ENCODE peak calls at places on chromosomes 3 and 15, in eight cellular contexts. U is PC-9; V is CD4-positive, CD25-positive, alpha-beta regulatory T cell; Q is fibroblast of lung; B is stomach; C is hepatocyte; E is keratinocyte; A is heart right ventricle. D is an unnamed sample.

GRCh38 chr3:33941804-33942203 is 143.4 kb downstream of the PDCD6IP start:
- DNase-seq in E (no peak), B (no peak), U (no peak), C (no peak), V (no peak), Q (no peak), A (no peak), D (no peak)

GRCh38 chr3:159252274-159252673 is 450.4 kb downstream of the MFSD1 start:
- DNase-seq in C (no peak), U (no peak), V (no peak), Q (no peak), A (no peak), E (no peak), B (no peak), D (no peak)

GRCh38 chr3:111963424-111963823 is 15.4 kb upstream of the ABHD10 start:
- DNase-seq in Q (peak; percentile 90), V (no peak), U (peak; percentile 86), E (peak; percentile 25), A (no peak), B (no peak), C (no peak), D (no peak)

GRCh38 chr3:146130881-146131371 is 30.1 kb downstream of the PLOD2 start:
- DNase-seq in V (no peak), E (no peak), B (no peak), C (no peak), A (no peak), U (no peak), Q (peak; percentile 44), D (no peak)

GRCh38 chr3:82133070-82133606 is 371.7 kb upstream of the GBE1 start:
- DNase-seq in Q (peak; percentile 73), E (peak; percentile 21), U (no peak), B (peak; percentile 67), C (peak; percentile 76), A (peak; percentile 53), V (peak; percentile 14), D (peak; percentile 32)

GRCh38 chr15:31238906-31239305 is 87.7 kb upstream of the KLF13 start:
- DNase-seq in E (no peak), A (no peak), Q (no peak), B (no peak), C (no peak), U (no peak), V (no peak), D (no peak)

GRCh38 chr15:93520206-93520605 is 431.2 kb upstream of the RGMA start:
- DNase-seq in C (no peak), V (no peak), E (no peak), U (no peak), Q (no peak), A (no peak), B (no peak), D (no peak)

GRCh38 chr15:45481151-45481550 is 41.4 kb downstream of the SLC30A4 start:
- DNase-seq in U (no peak), B (no peak), V (no peak), A (no peak), Q (no peak), E (no peak), C (no peak), D (no peak)

GRCh38 chr15:84685304-84685703 is 27.3 kb upstream of the NMB start:
- DNase-seq in Q (peak; percentile 90), C (peak; percentile 22), V (no peak), E (peak; percentile 48), U (peak; percentile 78), B (no peak), A (peak; percentile 43), D (peak; percentile 15)

GRCh38 chr3:100003609-100004503 is 110.4 kb downstream of the FILIP1L start:
- DNase-seq in E (no peak), V (no peak), A (no peak), Q (no peak), B (no peak), C (no peak), U (no peak), D (no peak)

GRCh38 chr3:99999541-99999940 is 114.8 kb downstream of the FILIP1L start:
- DNase-seq in C (no peak), U (no peak), B (no peak), V (no peak), A (no peak), E (no peak), Q (peak; percentile 11), D (no peak)

GRCh38 chr3:100001083-100001482 is 113.2 kb downstream of the FILIP1L start:
- DNase-seq in A (no peak), V (no peak), E (no peak), U (no peak), B (no peak), Q (no peak), C (no peak), D (no peak)

GRCh38 chr3:100002599-100003350 is 111.5 kb downstream of the FILIP1L start:
- DNase-seq in U (peak; percentile 100), C (peak; percentile 89), V (no peak), Q (peak; percentile 74), A (no peak), E (peak; percentile 93), B (peak; percentile 27), D (peak; percentile 46)

GRCh38 chr3:100001514-100002270 is 112.6 kb downstream of the FILIP1L start:
- DNase-seq in A (no peak), B (no peak), Q (no peak), E (peak; percentile 66), V (no peak), U (peak; percentile 64), C (no peak), D (no peak)
- H3K27ac ChIP-seq in A (no peak overlapping the region), B (no peak overlapping the region), Q (no peak overlapping the region), E (peak overlapping the region; percentile 76), V (no peak overlapping the region), U (peak overlapping the region; percentile 60), C (peak overlapping the region; percentile 91), D (peak overlapping the region; percentile 46)

GRCh38 chr15:85777291-85778106 is 17.2 kb downstream of the KLHL25 start:
- DNase-seq in C (no peak), V (no peak), Q (no peak), B (no peak), E (no peak), A (no peak), U (no peak), D (no peak)

GRCh38 chr15:85782112-85782511 is 12.6 kb downstream of the KLHL25 start:
- DNase-seq in V (no peak), E (no peak), A (no peak), C (no peak), Q (no peak), U (no peak), B (no peak), D (no peak)

GRCh38 chr15:85778107-85778776 is 16.5 kb downstream of the KLHL25 start:
- DNase-seq in E (no peak), C (no peak), A (no peak), V (no peak), U (no peak), Q (no peak), B (no peak), D (no peak)

GRCh38 chr15:85780586-85780985 is 14.1 kb downstream of the KLHL25 start:
- DNase-seq in A (no peak), Q (no peak), B (no peak), E (no peak), C (no peak), U (no peak), V (no peak), D (no peak)

DNA sequence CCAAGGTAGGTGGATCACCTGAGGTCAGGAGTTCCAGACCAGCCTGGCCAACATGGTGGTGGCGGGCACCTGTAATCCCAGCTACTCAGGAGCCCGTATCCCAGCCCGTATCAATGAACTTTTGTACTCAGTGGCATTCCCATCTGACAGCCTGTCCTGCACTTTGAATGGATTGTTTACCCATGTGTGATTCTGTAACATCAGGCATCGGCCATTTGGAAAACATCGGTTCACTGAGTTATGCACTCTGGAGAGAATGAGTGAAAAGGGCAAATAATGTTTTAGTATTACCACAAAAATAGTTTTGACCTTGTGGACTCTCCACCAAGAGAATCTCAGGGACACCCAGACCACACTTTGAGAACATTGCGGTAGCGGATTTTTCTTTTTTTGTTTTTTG is 13.6 kb downstream of the KLHL25 start:
- DNase-seq in Q (no peak), C (no peak), B (no peak), V (no peak), E (no peak), U (no peak), A (no peak), D (no peak)
- H3K27me3 ChIP-seq in Q (no peaks in the 10 kb centered on the region), C (no peaks in the 10 kb centered on the region), B (no peaks in the 10 kb centered on the region), V (no peaks in the 10 kb centered on the region), E (no peaks in the 10 kb centered on the region), U (no peaks in the 10 kb centered on the region), A (no peaks in the 10 kb centered on the region), D (no peaks in the 10 kb centered on the region)

GRCh38 chr3:50299929-50300680 is 900 bp upstream of the HYAL3 start:
- DNase-seq in E (no peak), A (no peak), U (no peak), Q (no peak), B (no peak), C (no peak), V (no peak), D (no peak)

GRCh38 chr3:50297896-50298725 is 1.1 kb downstream of the HYAL3 start:
- DNase-seq in V (no peak), B (no peak), U (no peak), C (no peak), A (no peak), E (no peak), Q (no peak), D (no peak)

GRCh38 chr3:50299638-50299928 is 378 bp upstream of the HYAL3 start:
- DNase-seq in A (no peak), B (no peak), C (no peak), U (no peak), Q (no peak), E (no peak), V (no peak), D (no peak)

GRCh38 chr3:50297384-50297775 is 1.8 kb downstream of the HYAL3 start:
- DNase-seq in Q (no peak), E (no peak), C (no peak), V (no peak), A (no peak), B (no peak), U (no peak), D (no peak)

DNA sequence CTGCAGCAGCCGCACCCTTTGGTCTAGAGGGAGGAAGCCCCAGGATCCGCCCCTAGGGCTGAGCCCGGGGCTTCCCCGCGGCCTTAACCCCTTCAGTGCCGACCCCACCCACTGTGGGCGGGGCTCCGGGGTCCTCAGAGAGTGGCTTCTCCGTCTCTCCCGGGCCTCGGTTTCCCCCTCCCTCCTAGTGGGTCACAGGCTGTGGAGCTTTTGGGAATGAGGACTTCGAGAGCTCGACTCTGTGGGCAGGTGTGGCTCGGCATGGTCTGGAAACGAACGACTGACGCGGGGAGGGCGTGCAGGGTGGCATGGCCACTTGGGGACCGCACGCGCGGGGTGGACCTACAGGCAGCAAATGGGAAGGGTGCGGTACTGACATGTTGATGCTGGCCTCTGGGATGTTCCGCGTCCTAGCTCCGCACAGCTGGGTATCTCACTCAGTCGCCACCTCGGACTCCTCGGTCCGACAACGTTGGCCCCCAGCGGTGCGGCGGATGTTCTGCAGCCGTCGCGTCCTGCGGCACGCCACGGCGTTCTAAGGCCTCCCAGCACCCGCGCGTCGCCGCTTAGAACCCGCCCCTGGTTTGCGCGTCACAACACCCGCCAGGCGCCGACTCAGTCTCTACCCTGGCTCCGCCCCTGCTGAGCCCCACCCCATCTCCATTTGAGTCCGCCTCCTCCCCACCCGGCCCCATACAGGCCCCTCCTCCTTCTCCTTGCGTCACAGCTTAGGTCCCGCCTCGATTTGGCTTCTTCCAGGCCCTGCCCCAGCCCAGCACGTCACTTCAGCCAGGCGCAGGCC is at the start of the genes HYAL3 and NAA80:
- DNase-seq in A (peak; percentile 99), V (peak; percentile 100), U (peak; percentile 94), B (peak; percentile 100), Q (peak; percentile 100), C (peak; percentile 100), E (peak; percentile 100), D (peak; percentile 96)
- H3K27ac ChIP-seq in A (peak within 1 kb of the TSS; percentile 87), V (peak within 1 kb of the TSS; percentile 96), U (peak within 1 kb of the TSS; percentile 76), B (peak within 1 kb of the TSS; percentile 96), Q (peak within 1 kb of the TSS; percentile 92), C (peak within 1 kb of the TSS; percentile 94), E (peak within 1 kb of the TSS; percentile 97), D (peak within 1 kb of the TSS; percentile 78)

GRCh38 chr3:71797455-71797854 is 12.5 kb upstream of the PROK2 start:
- DNase-seq in C (no peak), Q (no peak), U (no peak), A (no peak), E (no peak), B (no peak), V (no peak), D (no peak)
- H3K27me3 ChIP-seq in C (peaks cover 37% of the 10 kb centered on the region), Q (peaks cover 8% of the 10 kb centered on the region), U (peaks cover 6% of the 10 kb centered on the region), A (peaks cover 9% of the 10 kb centered on the region), E (peaks cover 17% of the 10 kb centered on the region), B (peaks cover 25% of the 10 kb centered on the region), V (peaks cover 9% of the 10 kb centered on the region), D (no peaks in the 10 kb centered on the region)